ENCODE peak calls at places on chromosome 14, in ten cellular contexts. R is activated T-cell treated with anti-CD3 and anti-CD28 coated beads, Interleukin-2, amount 50 U/mL, for 1 hour; J is stimulated activated CD4-positive, alpha-beta T cell treated with anti-CD3 and anti-CD28 coated beads, Interleukin-12 subunit alpha, Interleukin-12 subunit beta, amount 100 ng/mL, for 4 hours; A is NCI-H1417; I is hypothalamus; L is omental fat pad; X is nucleus accumbens; C is ACHN; K is myocyte; F is endothelial cell of umbilical vein. P is an unnamed sample.

GRCh38 chr14:98900236-98900635 is 371.8 kb downstream of the BCL11B start:
- DNase-seq in R (no peak), J (no peak), A (no peak), I (no peak), L (no peak), X (no peak), C (no peak), K (no peak), F (no peak), P (no peak)

GRCh38 chr14:61527325-61528100 is 167.8 kb upstream of the HIF1A start:
- DNase-seq in R (no peak), J (no peak), A (no peak), I (no peak), L (no peak), X (no peak), C (peak; percentile 81), K (peak; percentile 78), F (peak; percentile 71), P (peak; percentile 97)

GRCh38 chr14:100962494-100962893 is 59.0 kb upstream of the RTL1 start:
- DNase-seq in R (no peak), J (no peak), A (no peak), I (no peak), L (no peak), X (no peak), C (no peak), K (no peak), F (no peak), P (no peak)

GRCh38 chr14:28652782-28653181 is 113.8 kb upstream of the FOXG1 start:
- DNase-seq in R (no peak), J (no peak), A (no peak), I (no peak), L (no peak), X (no peak), C (no peak), K (no peak), F (no peak), P (no peak)

GRCh38 chr14:23432102-23432925 is 3.1 kb downstream of the MYH7 start:
- DNase-seq in R (no peak), J (no peak), A (no peak), I (no peak), L (no peak), X (no peak), C (no peak), K (no peak), F (no peak), P (no peak)

GRCh38 chr14:55814064-55814463 is 234.1 kb downstream of the KTN1 start:
- DNase-seq in R (no peak), J (no peak), A (no peak), I (no peak), L (no peak), X (no peak), C (no peak), K (no peak), F (peak; percentile 26), P (no peak)

GRCh38 chr14:74616996-74617700 is 5.1 kb upstream of the LTBP2 start:
- DNase-seq in R (no peak), J (no peak), A (no peak), I (no peak), L (no peak), X (no peak), C (peak; percentile 45), K (no peak), F (peak; percentile 64), P (no peak)

GRCh38 chr14:68042591-68043210 is 223.1 kb downstream of the RAD51B start:
- DNase-seq in R (no peak), J (no peak), A (peak; percentile 9), I (no peak), L (no peak), X (no peak), C (no peak), K (no peak), F (no peak), P (no peak)

GRCh38 chr14:105774001-105774400 is 247.6 kb downstream of the TMEM121 start:
- DNase-seq in R (no peak), J (no peak), A (no peak), I (no peak), L (no peak), X (no peak), C (no peak), K (no peak), F (no peak), P (no peak)

GRCh38 chr14:93019367-93019843 is 96.3 kb downstream of the ITPK1 start:
- DNase-seq in R (no peak), J (no peak), A (no peak), I (peak; percentile 47), L (no peak), X (peak; percentile 66), C (no peak), K (no peak), F (no peak), P (no peak)

GRCh38 chr14:89137514-89138163 is 279.4 kb downstream of the FOXN3 start:
- DNase-seq in R (no peak), J (no peak), A (no peak), I (no peak), L (no peak), X (no peak), C (peak; percentile 94), K (peak; percentile 98), F (peak; percentile 79), P (peak; percentile 79)

GRCh38 chr14:91371011-91371989 is 46.3 kb downstream of the CCDC88C start:
- DNase-seq in R (no peak), J (no peak), A (no peak), I (no peak), L (no peak), X (no peak), C (no peak), K (no peak), F (no peak), P (no peak)

GRCh38 chr14:91883770-91884169 is 16.4 kb upstream of the TC2N start:
- DNase-seq in R (no peak), J (no peak), A (no peak), I (no peak), L (no peak), X (no peak), C (no peak), K (no peak), F (no peak), P (no peak)

GRCh38 chr14:100615736-100616695 is 28.8 kb upstream of the BEGAIN start:
- DNase-seq in R (peak; percentile 8), J (no peak), A (no peak), I (no peak), L (no peak), X (no peak), C (no peak), K (no peak), F (no peak), P (no peak)

GRCh38 chr14:69363055-69363454 is 35.0 kb downstream of the ERH start:
- DNase-seq in R (no peak), J (no peak), A (peak; percentile 40), I (peak; percentile 14), L (no peak), X (peak; percentile 30), C (no peak), K (peak; percentile 15), F (no peak), P (no peak)

GRCh38 chr14:60700598-60700997 is 23.6 kb downstream of the SIX4 start:
- DNase-seq in R (no peak), J (no peak), A (no peak), I (no peak), L (no peak), X (no peak), C (no peak), K (no peak), F (no peak), P (no peak)